ENCODE peak calls at places on chromosomes 4 and X, in four cellular contexts. One of them, this sample, is unnamed.

GRCh38 chr4:53459548-53459947 is 82.1 kb downstream of the FIP1L1 start:
- DNase-seq in tibial artery: no peak
- DNase-seq in cardiac muscle cell: peak; percentile 79
- DNase-seq in BE2C: no peak
- DNase-seq in this sample: no peak

GRCh38 chrX:79975605-79976004 is 38.9 kb upstream of the TBX22 start:
- DNase-seq in tibial artery: no peak
- DNase-seq in BE2C: no peak
- DNase-seq in cardiac muscle cell: no peak
- DNase-seq in this sample: peak; percentile 55

GRCh38 chrX:118347131-118347530 is 1.2 kb downstream of the WDR44 start:
- DNase-seq in tibial artery: no peak
- DNase-seq in BE2C: no peak
- DNase-seq in cardiac muscle cell: peak; percentile 6
- DNase-seq in this sample: peak; percentile 19

GRCh38 chrX:110402091-110402854 is 43.6 kb downstream of the RTL9 start:
- DNase-seq in BE2C: peak; percentile 35
- DNase-seq in tibial artery: peak; percentile 41
- DNase-seq in cardiac muscle cell: no peak
- DNase-seq in this sample: no peak

GRCh38 chr4:7871356-7871755 is 68.3 kb downstream of the AFAP1 start:
- DNase-seq in cardiac muscle cell: no peak
- DNase-seq in tibial artery: no peak
- DNase-seq in BE2C: no peak
- DNase-seq in this sample: no peak

GRCh38 chr4:170623899-170624298 is 534.1 kb upstream of the AADAT start:
- DNase-seq in tibial artery: no peak
- DNase-seq in BE2C: no peak
- DNase-seq in cardiac muscle cell: no peak
- DNase-seq in this sample: no peak

GRCh38 chr4:38499101-38499500 is 164.9 kb upstream of the KLF3 start:
- DNase-seq in tibial artery: no peak
- DNase-seq in cardiac muscle cell: no peak
- DNase-seq in BE2C: no peak
- DNase-seq in this sample: no peak

GRCh38 chrX:150363561-150364346 is 637 bp downstream of the MAMLD1 start:
- DNase-seq in cardiac muscle cell: peak; percentile 34
- DNase-seq in tibial artery: no peak
- DNase-seq in BE2C: no peak
- DNase-seq in this sample: no peak

GRCh38 chrX:108224727-108225455 is 133.3 kb downstream of the ATG4A start:
- DNase-seq in tibial artery: no peak
- DNase-seq in cardiac muscle cell: peak; percentile 73
- DNase-seq in BE2C: no peak
- DNase-seq in this sample: peak; percentile 24

GRCh38 chrX:130170752-130171445 is 863 bp upstream of the RAB33A start:
- DNase-seq in tibial artery: no peak
- DNase-seq in BE2C: peak; percentile 87
- DNase-seq in cardiac muscle cell: peak; percentile 49
- DNase-seq in this sample: no peak

GRCh38 chr4:2607822-2608221 is 71.4 kb downstream of the FAM193A start:
- DNase-seq in cardiac muscle cell: no peak
- DNase-seq in BE2C: no peak
- DNase-seq in tibial artery: no peak
- DNase-seq in this sample: no peak

GRCh38 chr4:1604706-1605205 is 79.4 kb downstream of the FAM53A start:
- DNase-seq in cardiac muscle cell: no peak
- DNase-seq in BE2C: no peak
- DNase-seq in tibial artery: no peak
- DNase-seq in this sample: no peak

GRCh38 chrX:13685126-13685763 is 3.7 kb upstream of the RAB9A start:
- DNase-seq in BE2C: no peak
- DNase-seq in tibial artery: no peak
- DNase-seq in cardiac muscle cell: no peak
- DNase-seq in this sample: no peak

GRCh38 chr4:69060651-69061308 is 35.5 kb upstream of the UGT2B7 start:
- DNase-seq in BE2C: no peak
- DNase-seq in cardiac muscle cell: no peak
- DNase-seq in tibial artery: no peak
- DNase-seq in this sample: no peak

GRCh38 chrX:71913156-71913950 is 2.7 kb downstream of the NHSL2 start:
- DNase-seq in BE2C: no peak
- DNase-seq in tibial artery: no peak
- DNase-seq in cardiac muscle cell: no peak
- DNase-seq in this sample: no peak

GRCh38 chr4:152363904-152364303 is 172.0 kb downstream of the FBXW7 start:
- DNase-seq in cardiac muscle cell: no peak
- DNase-seq in tibial artery: no peak
- DNase-seq in BE2C: no peak
- DNase-seq in this sample: no peak

GRCh38 chr4:168586926-168587325 is 90.1 kb downstream of the PALLD start:
- DNase-seq in tibial artery: no peak
- DNase-seq in BE2C: no peak
- DNase-seq in cardiac muscle cell: no peak
- DNase-seq in this sample: no peak

GRCh38 chr4:3862640-3863420 is 96.6 kb downstream of the ADRA2C start:
- DNase-seq in tibial artery: no peak
- DNase-seq in BE2C: no peak
- DNase-seq in cardiac muscle cell: no peak
- DNase-seq in this sample: no peak

GRCh38 chr4:123397276-123398150 is 918 bp downstream of the SPRY1 start:
- DNase-seq in BE2C: peak; percentile 40
- DNase-seq in tibial artery: peak; percentile 57
- DNase-seq in cardiac muscle cell: peak; percentile 73
- DNase-seq in this sample: peak; percentile 67

GRCh38 chr4:3788366-3788660 is 22.1 kb downstream of the ADRA2C start:
- DNase-seq in tibial artery: no peak
- DNase-seq in cardiac muscle cell: no peak
- DNase-seq in BE2C: peak; percentile 65
- DNase-seq in this sample: no peak

GRCh38 chr4:154082760-154083530 is 294.1 kb upstream of the SFRP2 start:
- DNase-seq in cardiac muscle cell: peak; percentile 54
- DNase-seq in BE2C: peak; percentile 20
- DNase-seq in tibial artery: no peak
- DNase-seq in this sample: no peak

GRCh38 chr4:128379860-128380259 is 92.2 kb upstream of the PGRMC2 start:
- DNase-seq in cardiac muscle cell: peak; percentile 38
- DNase-seq in BE2C: peak; percentile 59
- DNase-seq in tibial artery: no peak
- DNase-seq in this sample: peak; percentile 46

GRCh38 chr4:25367004-25367621 is 9.9 kb upstream of the ANAPC4 start:
- DNase-seq in BE2C: no peak
- DNase-seq in tibial artery: no peak
- DNase-seq in cardiac muscle cell: peak; percentile 60
- DNase-seq in this sample: peak; percentile 52

GRCh38 chr4:35725131-35725530 is 519.2 kb downstream of the ARAP2 start:
- DNase-seq in BE2C: no peak
- DNase-seq in tibial artery: no peak
- DNase-seq in cardiac muscle cell: no peak
- DNase-seq in this sample: no peak

GRCh38 chr4:119628281-119629141 is at the start of gene PDE5A:
- DNase-seq in tibial artery: peak; percentile 78
- DNase-seq in cardiac muscle cell: peak; percentile 91
- DNase-seq in BE2C: peak; percentile 85
- DNase-seq in this sample: peak; percentile 96

GRCh38 chr4:24209891-24210290 is 320.0 kb upstream of the PPARGC1A start:
- DNase-seq in cardiac muscle cell: no peak
- DNase-seq in tibial artery: no peak
- DNase-seq in BE2C: no peak
- DNase-seq in this sample: no peak
- H3K9me3 ChIP-seq in cardiac muscle cell: no peaks in the 10 kb centered on the region
- H3K9me3 ChIP-seq in tibial artery: no peaks in the 10 kb centered on the region
- H3K9me3 ChIP-seq in BE2C: no peaks in the 10 kb centered on the region
- H3K9me3 ChIP-seq in this sample: no peaks in the 10 kb centered on the region

DNA sequence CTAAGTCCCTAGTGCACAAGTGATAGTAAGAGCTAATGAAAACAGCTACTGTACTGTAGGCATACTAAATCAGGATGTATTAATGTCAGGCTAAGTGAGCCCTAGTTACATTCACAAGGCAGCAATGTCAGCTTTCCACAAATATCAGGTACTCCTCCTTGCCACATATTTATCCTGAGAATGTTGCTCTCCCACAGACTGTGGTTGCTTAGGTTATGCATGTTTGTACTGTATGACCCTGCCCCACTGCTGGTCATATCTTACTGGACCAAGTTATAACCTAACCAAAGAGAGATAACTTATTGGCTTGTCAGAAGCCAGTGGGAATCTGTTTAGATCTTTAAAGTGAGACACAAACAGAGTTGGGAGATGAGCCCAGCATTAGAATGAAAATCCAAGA is 241.0 kb downstream of the SLC39A8 start:
- DNase-seq in cardiac muscle cell: no peak
- DNase-seq in tibial artery: no peak
- DNase-seq in BE2C: no peak
- DNase-seq in this sample: no peak
- H3K9me3 ChIP-seq in cardiac muscle cell: no peaks in the 10 kb centered on the region
- H3K9me3 ChIP-seq in tibial artery: peaks cover 30% of the 10 kb centered on the region
- H3K9me3 ChIP-seq in BE2C: no peaks in the 10 kb centered on the region
- H3K9me3 ChIP-seq in this sample: no peaks in the 10 kb centered on the region

GRCh38 chrX:145715641-145716138 is 101.9 kb upstream of the SLITRK2 start:
- DNase-seq in BE2C: no peak
- DNase-seq in tibial artery: no peak
- DNase-seq in cardiac muscle cell: no peak
- DNase-seq in this sample: no peak
- H3K9me3 ChIP-seq in BE2C: no peaks in the 10 kb centered on the region
- H3K9me3 ChIP-seq in tibial artery: no peaks in the 10 kb centered on the region
- H3K9me3 ChIP-seq in cardiac muscle cell: no peaks in the 10 kb centered on the region
- H3K9me3 ChIP-seq in this sample: no peaks in the 10 kb centered on the region

DNA sequence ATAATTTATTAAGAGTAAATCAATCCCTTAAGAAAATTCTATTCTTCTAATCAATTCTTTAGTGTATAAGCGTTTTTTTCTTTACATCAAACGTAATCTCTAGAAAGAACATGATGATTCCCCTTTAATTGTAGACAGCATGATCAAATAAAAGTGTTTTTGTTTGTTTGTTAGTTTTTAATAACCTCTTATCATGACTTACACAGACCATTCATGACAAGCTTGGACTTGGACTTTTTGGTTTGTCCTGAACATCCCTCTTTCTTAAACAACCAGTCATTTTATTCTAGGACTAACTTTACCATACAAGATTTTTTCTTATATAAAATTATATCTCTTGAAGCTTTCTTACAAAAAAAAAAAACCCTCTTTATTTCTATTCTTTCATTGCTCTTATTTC is 344.6 kb upstream of the SPOCK3 start:
- DNase-seq in tibial artery: no peak
- DNase-seq in cardiac muscle cell: no peak
- DNase-seq in BE2C: no peak
- DNase-seq in this sample: no peak
- H3K9me3 ChIP-seq in tibial artery: no peaks in the 10 kb centered on the region
- H3K9me3 ChIP-seq in cardiac muscle cell: no peaks in the 10 kb centered on the region
- H3K9me3 ChIP-seq in BE2C: no peaks in the 10 kb centered on the region
- H3K9me3 ChIP-seq in this sample: no peaks in the 10 kb centered on the region

GRCh38 chrX:94635003-94635402 is 961.0 kb downstream of the FAM133A start:
- DNase-seq in BE2C: no peak
- DNase-seq in tibial artery: no peak
- DNase-seq in cardiac muscle cell: no peak
- DNase-seq in this sample: no peak
- H3K9me3 ChIP-seq in BE2C: no peaks in the 10 kb centered on the region
- H3K9me3 ChIP-seq in tibial artery: peaks cover 10% of the 10 kb centered on the region
- H3K9me3 ChIP-seq in cardiac muscle cell: no peaks in the 10 kb centered on the region
- H3K9me3 ChIP-seq in this sample: no peaks in the 10 kb centered on the region

GRCh38 chrX:146863566-146863965 is 49.0 kb upstream of the CXorf51A start:
- DNase-seq in tibial artery: no peak
- DNase-seq in cardiac muscle cell: no peak
- DNase-seq in BE2C: no peak
- DNase-seq in this sample: no peak
- H3K9me3 ChIP-seq in tibial artery: no peaks in the 10 kb centered on the region
- H3K9me3 ChIP-seq in cardiac muscle cell: no peaks in the 10 kb centered on the region
- H3K9me3 ChIP-seq in BE2C: no peaks in the 10 kb centered on the region
- H3K9me3 ChIP-seq in this sample: no peaks in the 10 kb centered on the region